ENCODE peak calls at places on chromosomes 12 and 14, in four cellular contexts. X is NAMALWA, E is KG1, P is bronchial epithelial cell. S is an unnamed sample.
A peak's percentile ranks its signal among the peaks of the same experiment; 100 is the strongest.

GRCh38 chr12:112296183-112296582 is 86.0 kb downstream of the HECTD4 start:
- DNase-seq in P (no peak), X (no peak), E (no peak), S (no peak)

GRCh38 chr12:101097829-101098580 is 112.0 kb downstream of the SLC5A8 start:
- DNase-seq in E (no peak), X (no peak), P (no peak), S (no peak)

GRCh38 chr14:49892301-49892635 is 614 bp upstream of the ARF6 start:
- DNase-seq in X (peak; percentile 64), E (peak; percentile 54), P (peak; percentile 57), S (no peak)

GRCh38 chr12:27709932-27710591 is 570 bp upstream of the MRPS35 start:
- DNase-seq in X (no peak), E (peak; percentile 80), P (peak; percentile 66), S (no peak)

GRCh38 chr12:94707892-94708291 is 57.5 kb upstream of the TMCC3 start:
- DNase-seq in E (no peak), X (no peak), P (no peak), S (no peak)

GRCh38 chr12:11885261-11886038 is 185.3 kb upstream of the BCL2L14 start:
- DNase-seq in E (no peak), P (peak; percentile 94), X (no peak), S (no peak)

GRCh38 chr14:95362180-95362494 is 42.4 kb upstream of the CLMN start:
- DNase-seq in X (no peak), P (no peak), E (no peak), S (no peak)

GRCh38 chr12:19643635-19644034 is 204.3 kb downstream of the AEBP2 start:
- DNase-seq in P (peak; percentile 57), E (no peak), X (no peak), S (no peak)

GRCh38 chr14:77965919-77966435 is 166.1 kb downstream of the ADCK1 start:
- DNase-seq in E (no peak), X (no peak), P (peak; percentile 44), S (no peak)

GRCh38 chr14:24834951-24835350 is 201.0 kb upstream of the GZMB start:
- DNase-seq in E (no peak), P (no peak), X (no peak), S (no peak)

GRCh38 chr12:65492997-65493892 is 214.8 kb downstream of the MSRB3 start:
- DNase-seq in P (no peak), E (no peak), X (no peak), S (no peak)

GRCh38 chr12:118371354-118372282 is 1.1 kb downstream of the TAOK3 start:
- DNase-seq in E (no peak), X (no peak), P (no peak), S (no peak)

GRCh38 chr12:4719821-4720636 is at the start of gene GALNT8:
- DNase-seq in E (no peak), X (no peak), P (no peak), S (no peak)